ENCODE peak calls at places on chromosome 18, in nine cellular contexts. V is tibial artery; O is GM23338; W is ovary; E is pancreas; P is IMR-90; K is thoracic aorta; Z is CD8-positive, alpha-beta memory T cell; B is body of pancreas. I is an unnamed sample.

GRCh38 chr18:77067315-77068061 is 65.1 kb downstream of the MBP start:
- DNase-seq in V (peak; percentile 86), O (no peak), E (no peak), B (peak; percentile 35), K (peak; percentile 62), Z (no peak), W (peak; percentile 69), P (peak; percentile 96), I (no peak)

GRCh38 chr18:56563568-56563967 is 74.8 kb downstream of the TXNL1 start:
- DNase-seq in E (no peak), B (no peak), V (no peak), P (no peak), Z (no peak), W (no peak), K (no peak), O (peak; percentile 94), I (peak; percentile 64)

GRCh38 chr18:12046751-12047335 is 46.8 kb upstream of the ANKRD62 start:
- DNase-seq in W (no peak), O (peak; percentile 45), P (no peak), E (no peak), V (no peak), B (no peak), K (no peak), Z (no peak), I (no peak)

GRCh38 chr18:72155327-72155726 is 388.8 kb downstream of the CBLN2 start:
- DNase-seq in W (no peak), V (no peak), Z (no peak), O (no peak), B (peak; percentile 15), P (no peak), K (no peak), E (no peak), I (no peak)

GRCh38 chr18:22170421-22171262 is 1.3 kb downstream of the GATA6 start:
- DNase-seq in B (peak; percentile 79), V (no peak), K (no peak), W (peak; percentile 79), P (peak; percentile 75), E (peak; percentile 83), O (peak; percentile 51), Z (no peak), I (no peak)

GRCh38 chr18:42706029-42706608 is 409.4 kb downstream of the RIT2 start:
- DNase-seq in B (no peak), Z (no peak), O (no peak), P (no peak), V (no peak), E (no peak), W (no peak), K (no peak), I (no peak)

GRCh38 chr18:65435529-65435928 is 315.3 kb upstream of the CDH7 start:
- DNase-seq in V (no peak), B (no peak), E (no peak), K (no peak), Z (no peak), O (no peak), W (no peak), P (no peak), I (no peak)

GRCh38 chr18:1983746-1984515 is 587.4 kb downstream of the METTL4 start:
- DNase-seq in V (no peak), O (no peak), B (no peak), E (no peak), W (no peak), P (no peak), K (no peak), Z (no peak), I (no peak)

GRCh38 chr18:76459312-76459686 is 35.7 kb downstream of the ZNF516 start:
- DNase-seq in E (no peak), B (no peak), O (no peak), W (no peak), V (no peak), P (no peak), K (no peak), Z (no peak), I (no peak)

GRCh38 chr18:72866901-72867701 is 686 bp downstream of the NETO1 start:
- DNase-seq in O (peak; percentile 60), E (no peak), B (no peak), P (no peak), K (no peak), W (no peak), Z (no peak), V (no peak), I (no peak)

GRCh38 chr18:76801567-76802505 is 20.5 kb upstream of the ZNF236 start:
- DNase-seq in B (peak; percentile 65), K (no peak), W (peak; percentile 75), E (peak; percentile 60), Z (peak; percentile 18), P (peak; percentile 35), V (peak; percentile 74), O (peak; percentile 81), I (no peak)

GRCh38 chr18:36850527-36851201 is 21.7 kb downstream of the KIAA1328 start:
- DNase-seq in Z (no peak), O (no peak), P (peak; percentile 96), W (no peak), V (no peak), K (no peak), B (no peak), E (no peak), I (no peak)

GRCh38 chr18:12769136-12769535 is 66.3 kb downstream of the PSMG2 start:
- DNase-seq in V (no peak), P (no peak), W (no peak), E (no peak), O (no peak), K (no peak), Z (no peak), B (no peak), I (no peak)

GRCh38 chr18:26919656-26920055 is 54.1 kb upstream of the AQP4 start:
- DNase-seq in B (no peak), W (no peak), V (no peak), O (no peak), K (no peak), Z (no peak), P (no peak), E (no peak), I (no peak)

GRCh38 chr18:67726882-67727281 is 210.4 kb upstream of the DSEL start:
- DNase-seq in O (no peak), V (no peak), P (no peak), E (no peak), B (no peak), K (no peak), W (no peak), Z (no peak), I (no peak)
- H3K4me1 ChIP-seq in O (no peaks in the 10 kb centered on the region), V (no peaks in the 10 kb centered on the region), P (no peaks in the 10 kb centered on the region), E (no peaks in the 10 kb centered on the region), B (no peaks in the 10 kb centered on the region), K (no peaks in the 10 kb centered on the region), W (no peaks in the 10 kb centered on the region), Z (no peaks in the 10 kb centered on the region), I (no peaks in the 10 kb centered on the region)

DNA sequence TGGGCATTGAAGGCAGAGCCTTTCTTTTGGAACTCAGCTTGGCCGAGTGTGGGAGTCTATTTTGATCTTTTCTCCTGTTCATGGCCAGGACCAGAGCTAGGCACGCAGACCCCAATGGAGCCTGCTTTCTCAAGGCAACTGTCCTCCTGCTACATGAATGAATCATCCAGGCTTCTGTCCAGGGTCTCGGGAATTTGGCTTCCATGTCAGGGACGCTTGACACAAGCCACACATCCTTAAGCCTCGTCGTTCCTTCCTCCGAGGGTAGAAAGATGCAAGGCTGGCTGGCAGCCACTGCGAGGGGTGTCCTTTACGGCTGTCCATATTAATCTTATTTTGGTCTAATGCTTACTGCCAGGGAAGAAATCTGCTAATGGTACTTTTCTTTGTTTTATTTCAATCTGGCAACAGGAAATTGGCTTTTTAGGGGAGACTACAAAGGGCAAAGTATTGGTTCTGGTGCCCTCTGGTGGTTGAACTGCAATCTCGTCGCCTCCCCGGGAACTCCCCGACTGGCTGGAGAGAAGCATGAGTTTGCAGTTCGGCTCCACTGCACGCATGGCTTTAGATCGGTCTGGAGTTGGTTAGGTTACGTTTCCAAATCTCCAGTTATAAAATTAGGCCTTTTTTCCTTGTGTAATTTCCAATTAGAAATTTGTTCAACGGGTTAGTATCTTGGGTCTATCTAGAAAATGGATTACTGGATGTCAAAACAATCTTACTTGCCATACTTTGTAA is 135.2 kb downstream of the ALPK2 start:
- DNase-seq in W (peak; percentile 80), E (peak; percentile 71), Z (peak; percentile 62), P (peak; percentile 84), O (peak; percentile 88), K (peak; percentile 13), V (peak; percentile 72), B (peak; percentile 81), I (peak; percentile 85)
- H3K4me3 ChIP-seq in W (no peak overlapping the region), E (no peak overlapping the region), Z (no peak overlapping the region), P (no peak overlapping the region), O (no peak overlapping the region), K (peak overlapping the region; percentile 63), V (no peak overlapping the region), B (no peak overlapping the region), I (no peak overlapping the region)

DNA sequence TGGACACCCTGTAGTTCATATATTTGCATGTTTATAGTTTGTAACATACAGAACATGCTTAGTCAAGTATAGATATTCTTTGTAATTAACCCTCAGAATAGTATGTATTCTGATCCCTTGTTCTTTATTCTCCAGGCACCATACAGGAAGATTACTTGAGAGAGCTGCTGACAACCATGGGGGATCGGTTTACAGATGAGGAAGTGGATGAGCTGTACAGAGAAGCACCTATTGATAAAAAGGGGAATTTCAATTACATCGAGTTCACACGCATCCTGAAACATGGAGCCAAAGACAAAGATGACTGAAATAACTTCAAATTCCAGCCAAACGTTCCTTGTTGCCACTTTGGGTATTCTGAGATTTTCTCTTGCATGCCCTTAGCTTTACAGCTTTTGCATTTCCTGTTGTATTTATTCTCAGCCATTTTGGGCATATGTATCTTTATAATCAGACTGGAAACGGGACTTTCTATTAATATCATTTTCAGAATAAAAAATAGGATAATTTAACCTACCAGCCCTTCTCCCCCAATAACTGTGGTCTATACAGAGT is 6.2 kb upstream of the MYL12B start:
- DNase-seq in E (no peak), W (no peak), Z (no peak), O (no peak), V (no peak), K (no peak), P (no peak), B (no peak), I (no peak)
- H3K27ac ChIP-seq in E (peak overlapping the region; percentile 93), W (no peak overlapping the region), Z (no peak overlapping the region), O (no peak overlapping the region), V (peak overlapping the region; percentile 98), K (peak overlapping the region; percentile 99), P (peak overlapping the region; percentile 9), B (peak overlapping the region; percentile 12), I (no peak overlapping the region)

GRCh38 chr18:9115984-9116383 is 13.5 kb downstream of the NDUFV2 start:
- DNase-seq in B (no peak), W (no peak), V (no peak), Z (no peak), E (no peak), K (no peak), O (no peak), P (no peak), I (no peak)

GRCh38 chr18:9120796-9121195 is 15.8 kb upstream of the ANKRD12 start:
- DNase-seq in B (no peak), K (no peak), W (no peak), O (no peak), V (no peak), E (no peak), P (no peak), Z (peak; percentile 35), I (no peak)

GRCh38 chr18:9113468-9114149 is 11.1 kb downstream of the NDUFV2 start:
- DNase-seq in P (no peak), B (no peak), W (no peak), Z (no peak), E (no peak), V (no peak), K (no peak), O (no peak), I (no peak)

GRCh38 chr18:9123520-9123919 is 13.1 kb upstream of the ANKRD12 start:
- DNase-seq in V (no peak), E (no peak), O (no peak), B (no peak), W (no peak), K (no peak), P (no peak), Z (no peak), I (no peak)

GRCh38 chr18:9117980-9118841 is 15.7 kb downstream of the NDUFV2 start:
- DNase-seq in W (no peak), K (no peak), O (no peak), E (no peak), P (no peak), B (no peak), V (no peak), Z (peak; percentile 37), I (no peak)
- H3K4me1 ChIP-seq in W (peaks cover 9% of the 10 kb centered on the region), K (peaks cover 62% of the 10 kb centered on the region), O (peaks cover 32% of the 10 kb centered on the region), E (peaks cover 33% of the 10 kb centered on the region), P (peaks cover 16% of the 10 kb centered on the region), B (peaks cover 47% of the 10 kb centered on the region), V (peaks cover 72% of the 10 kb centered on the region), Z (peaks cover 82% of the 10 kb centered on the region), I (peaks cover 1% of the 10 kb centered on the region)